ENCODE peak calls at places on chromosomes 3 and 15, in eight cellular contexts. O is endothelial cell of umbilical vein, Y is MM.1S, Q is GM23338, H is GM23248, G is fibroblast of lung, P is mesendoderm, J is osteoblast. N is an unnamed sample. For H3K79me2, the result is how much of the 10 kb centered on the place peaks cover.

GRCh38 chr3:107548601-107549000 is 25.8 kb downstream of the BBX start:
- DNase-seq in Y (no peak), P (no peak), H (no peak), Q (no peak), G (no peak), O (no peak), J (no peak), N (no peak)

GRCh38 chr15:49877871-49878511 is 241.0 kb downstream of the ATP8B4 start:
- DNase-seq in P (no peak), Y (no peak), H (peak), O (no peak), G (peak), J (no peak), Q (no peak), N (peak)

GRCh38 chr3:18370672-18371071 is 54.5 kb downstream of the SATB1 start:
- DNase-seq in J (no peak), P (no peak), O (no peak), G (no peak), Y (no peak), H (no peak), Q (no peak), N (no peak)

GRCh38 chr3:15300318-15301078 is 31.9 kb downstream of the SH3BP5 start:
- DNase-seq in O (peak), G (peak), P (peak), Y (no peak), Q (no peak), J (peak), H (peak), N (no peak)

GRCh38 chr3:142705256-142705655 is 18.6 kb upstream of the TRPC1 start:
- DNase-seq in Q (no peak), G (peak), Y (no peak), H (peak), O (no peak), P (no peak), J (no peak), N (no peak)

GRCh38 chr3:153052096-153052460 is 109.9 kb upstream of the RAP2B start:
- DNase-seq in H (peak), Q (no peak), Y (peak), O (peak), P (no peak), G (peak), J (peak), N (peak)

GRCh38 chr3:156750191-156750873 is 75.8 kb upstream of the LEKR1 start:
- DNase-seq in H (peak), Y (no peak), G (peak), O (no peak), Q (no peak), J (peak), P (peak), N (no peak)

GRCh38 chr15:45719490-45719889 is 84.7 kb downstream of the SQOR start:
- DNase-seq in H (no peak), Q (peak), G (peak), P (peak), J (no peak), Y (no peak), O (no peak), N (peak)

GRCh38 chr15:82132116-82132515 is 86.3 kb upstream of the MEX3B start:
- DNase-seq in J (no peak), O (no peak), Y (no peak), Q (no peak), P (no peak), H (peak), G (no peak), N (no peak)

GRCh38 chr3:190074817-190075216 is 45.9 kb downstream of the P3H2 start:
- DNase-seq in P (no peak), G (no peak), O (no peak), J (no peak), Q (no peak), Y (no peak), H (no peak), N (no peak)

GRCh38 chr3:72591522-72592421 is 256.5 kb downstream of the SHQ1 start:
- DNase-seq in H (peak), Y (no peak), G (peak), J (peak), P (peak), O (no peak), Q (peak), N (peak)

GRCh38 chr3:195877767-195878423 is 30.5 kb downstream of the TNK2 start:
- DNase-seq in Q (no peak), H (no peak), G (no peak), Y (no peak), J (peak), P (no peak), O (no peak), N (no peak)
- H3K79me2 ChIP-seq in Q (under half), H (under half), G (under half), Y (under half), J (under half), P (under half), O (under half), N (under half)

DNA sequence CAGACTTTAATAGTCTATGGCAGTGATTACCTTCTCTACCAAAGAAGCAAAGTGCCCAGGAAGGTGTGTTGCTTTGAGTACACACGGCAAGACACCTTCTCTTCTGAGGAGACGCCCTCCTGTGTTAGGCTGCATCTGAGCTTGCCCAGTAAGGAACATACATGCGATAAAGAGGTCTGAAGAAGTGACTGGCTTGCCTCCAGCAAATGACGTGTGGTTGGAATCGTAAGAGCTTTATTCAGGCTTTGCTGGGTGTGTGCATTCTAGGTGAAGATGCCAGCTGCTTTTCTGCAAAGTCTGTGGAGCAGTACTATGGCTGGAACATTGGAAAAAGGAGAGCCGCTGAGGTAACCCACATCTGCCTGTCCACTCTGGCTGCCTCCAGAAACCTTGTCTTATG is 22.4 kb downstream of the MAP6D1 start:
- DNase-seq in Q (no peak), Y (no peak), J (no peak), P (no peak), O (no peak), H (no peak), G (no peak), N (no peak)
- H3K79me2 ChIP-seq in Q (under half), Y (under half), J (under half), P (under half), O (under half), H (under half), G (under half), N (under half)

GRCh38 chr3:191330309-191330712 is at the start of gene UTS2B:
- DNase-seq in Y (peak), H (peak), P (peak), Q (peak), O (peak), J (no peak), G (peak), N (peak)

GRCh38 chr3:191331443-191331842 is 1.1 kb upstream of the UTS2B start:
- DNase-seq in Q (no peak), J (no peak), G (peak), Y (no peak), O (peak), P (no peak), H (peak), N (no peak)

GRCh38 chr3:191336833-191337232 is 6.5 kb upstream of the UTS2B start:
- DNase-seq in J (no peak), Q (no peak), P (no peak), G (no peak), Y (no peak), H (no peak), O (no peak), N (no peak)

GRCh38 chr3:191334359-191334893 is 4.1 kb upstream of the UTS2B start:
- DNase-seq in Q (no peak), G (no peak), Y (no peak), J (no peak), O (no peak), H (no peak), P (no peak), N (no peak)

GRCh38 chr3:191333481-191333880 is 3.2 kb upstream of the UTS2B start:
- DNase-seq in J (no peak), Y (no peak), O (no peak), P (no peak), G (no peak), H (no peak), Q (no peak), N (no peak)
- H3K79me2 ChIP-seq in J (half or more), Y (half or more), O (half or more), P (under half), G (half or more), H (half or more), Q (half or more), N (half or more)

DNA sequence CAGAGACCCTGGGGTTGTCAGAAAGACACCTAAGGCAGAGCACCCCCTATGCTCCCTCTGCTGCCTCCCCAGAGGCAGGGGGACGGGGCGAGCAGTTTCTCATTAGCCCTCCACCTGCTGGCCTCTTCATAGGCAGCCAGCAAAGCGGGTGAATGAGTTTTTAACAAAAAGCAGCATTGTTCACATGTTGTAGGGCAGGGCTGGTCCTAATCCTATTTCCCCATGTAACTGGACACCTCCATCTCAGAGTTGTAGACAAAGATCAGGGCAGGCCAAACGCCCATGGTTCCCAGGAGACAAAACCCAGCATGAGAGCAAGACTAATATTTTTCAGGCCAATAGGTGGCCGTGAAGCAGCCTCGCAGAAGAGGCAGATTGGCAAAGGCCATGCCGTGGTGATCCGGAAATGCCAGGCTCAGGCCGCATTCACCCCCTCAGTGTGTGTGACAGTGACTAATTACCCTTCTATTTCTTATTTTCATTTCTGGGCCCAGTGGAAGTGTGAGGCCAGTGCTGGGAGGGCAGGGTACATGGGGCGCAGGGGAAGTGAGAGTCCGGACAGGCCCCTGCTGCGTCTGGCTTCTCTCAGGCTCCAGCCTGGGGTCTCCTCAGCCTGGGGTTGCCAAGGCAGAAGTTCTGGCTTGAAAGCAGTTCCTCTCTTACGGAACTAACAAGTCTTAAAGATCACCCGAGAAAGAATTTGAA is 64.7 kb downstream of the BOC start:
- DNase-seq in O (peak), Q (peak), J (peak), P (peak), H (peak), Y (peak), G (peak), N (no peak)
- H3K79me2 ChIP-seq in O (under half), Q (under half), J (under half), P (under half), H (under half), Y (under half), G (under half), N (under half)

GRCh38 chr3:37140899-37141541 is 33.4 kb downstream of the LRRFIP2 start:
- DNase-seq in O (no peak), J (no peak), P (no peak), H (no peak), G (no peak), Y (no peak), Q (peak), N (no peak)

GRCh38 chr3:37144806-37145205 is 29.6 kb downstream of the LRRFIP2 start:
- DNase-seq in J (no peak), H (peak), Q (no peak), O (peak), Y (no peak), P (peak), G (no peak), N (no peak)

GRCh38 chr3:37145607-37146006 is 28.8 kb downstream of the LRRFIP2 start:
- DNase-seq in H (peak), Y (no peak), J (no peak), Q (no peak), P (no peak), G (peak), O (peak), N (no peak)

GRCh38 chr3:37141676-37142075 is 32.7 kb downstream of the LRRFIP2 start:
- DNase-seq in J (no peak), G (no peak), O (no peak), Q (no peak), Y (no peak), P (no peak), H (no peak), N (no peak)

DNA sequence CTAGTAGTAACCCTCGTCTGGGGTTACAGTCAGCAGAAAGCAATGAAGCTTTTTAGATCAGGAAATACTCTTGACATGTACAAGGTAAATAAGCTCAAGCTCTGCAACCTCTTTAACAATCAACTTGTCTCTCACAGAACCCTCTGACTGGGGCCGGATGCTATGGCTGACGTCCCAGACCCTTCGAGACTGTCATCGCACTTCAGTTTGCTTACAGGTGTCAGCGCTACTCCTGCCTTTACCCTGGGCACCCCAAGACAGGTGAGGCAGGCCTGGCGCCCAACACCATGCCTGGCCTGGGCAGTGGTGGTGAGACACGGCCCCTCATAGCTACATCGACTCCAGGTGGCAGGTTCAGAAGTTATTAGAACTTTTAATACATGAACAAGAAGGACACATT is 30.6 kb downstream of the LRRFIP2 start:
- DNase-seq in H (no peak), O (no peak), J (no peak), Q (no peak), Y (no peak), G (no peak), P (no peak), N (no peak)
- H3K79me2 ChIP-seq in H (half or more), O (under half), J (half or more), Q (under half), Y (under half), G (half or more), P (under half), N (under half)

GRCh38 chr15:74928771-74929198 is 9.1 kb downstream of the COX5A start:
- DNase-seq in O (no peak), G (no peak), Y (no peak), J (no peak), H (no peak), Q (no peak), P (no peak), N (no peak)
- H3K79me2 ChIP-seq in O (under half), G (under half), Y (half or more), J (half or more), H (half or more), Q (half or more), P (under half), N (half or more)

DNA sequence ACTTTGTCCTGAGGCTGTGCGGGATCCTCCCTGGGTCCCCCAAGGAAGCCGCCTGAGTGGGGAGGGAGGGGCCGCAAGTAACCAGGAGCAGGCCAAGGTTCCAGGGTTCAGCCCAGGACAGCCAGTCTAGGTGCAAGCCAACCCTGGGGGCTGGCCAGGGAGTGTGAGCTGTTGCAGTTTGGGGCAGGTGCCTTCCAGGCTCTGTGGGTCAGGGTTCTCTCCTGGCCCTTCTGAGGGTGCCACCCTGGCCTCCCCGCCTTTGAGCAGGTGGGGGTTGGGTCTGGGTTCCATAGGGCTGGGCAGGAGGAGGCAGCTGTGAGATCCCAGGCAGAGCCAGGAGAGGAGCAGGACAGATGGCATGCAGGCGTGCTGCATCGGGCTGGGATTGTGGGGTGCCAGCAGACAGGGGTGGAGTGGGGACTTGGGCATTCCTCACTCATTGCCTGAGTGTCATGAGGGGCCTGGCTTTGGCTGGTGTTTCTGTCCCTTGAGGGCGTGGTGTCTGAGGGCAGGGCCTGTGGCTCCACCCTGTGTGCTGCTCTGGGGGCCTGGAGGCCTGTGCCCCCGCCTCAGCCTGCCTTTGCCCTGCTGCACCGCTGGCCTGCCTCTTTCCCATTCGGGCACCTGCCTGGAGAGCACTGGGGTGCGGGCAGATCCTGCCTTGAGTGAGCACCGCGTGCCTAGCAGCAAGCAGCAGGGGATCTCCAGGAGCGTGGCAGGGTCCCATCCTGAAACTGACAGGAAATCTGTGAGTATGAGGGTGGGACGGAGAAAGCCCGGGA is 18.4 kb downstream of the KLF13 start:
- DNase-seq in G (no peak), Y (peak), P (no peak), J (peak), H (peak), Q (no peak), O (no peak), N (no peak)
- H3K79me2 ChIP-seq in G (half or more), Y (half or more), P (under half), J (half or more), H (half or more), Q (half or more), O (under half), N (half or more)

GRCh38 chr3:30370681-30371271 is 235.6 kb upstream of the TGFBR2 start:
- DNase-seq in O (peak), P (peak), H (peak), Y (no peak), Q (no peak), J (peak), G (peak), N (no peak)

GRCh38 chr3:30372837-30373236 is 233.6 kb upstream of the TGFBR2 start:
- DNase-seq in Q (no peak), G (no peak), P (peak), J (no peak), Y (no peak), H (no peak), O (no peak), N (no peak)

GRCh38 chr3:30368978-30369377 is 237.4 kb upstream of the TGFBR2 start:
- DNase-seq in O (no peak), Q (no peak), J (no peak), P (no peak), G (peak), H (peak), Y (no peak), N (no peak)
- H3K79me2 ChIP-seq in O (under half), Q (under half), J (under half), P (under half), G (under half), H (under half), Y (under half), N (under half)

GRCh38 chr3:195893916-195894315 is 14.4 kb downstream of the TNK2 start:
- DNase-seq in H (no peak), P (no peak), Q (no peak), J (peak), Y (no peak), G (no peak), O (no peak), N (no peak)
- H3K79me2 ChIP-seq in H (half or more), P (under half), Q (under half), J (under half), Y (half or more), G (under half), O (under half), N (under half)

GRCh38 chr3:34155666-34156065 is 357.2 kb downstream of the PDCD6IP start:
- DNase-seq in O (no peak), H (no peak), Q (no peak), J (no peak), Y (no peak), G (no peak), P (no peak), N (no peak)

GRCh38 chr3:34155108-34155507 is 356.7 kb downstream of the PDCD6IP start:
- DNase-seq in Q (no peak), O (no peak), P (peak), H (no peak), G (no peak), J (peak), Y (no peak), N (no peak)

GRCh38 chr3:34152641-34153040 is 354.2 kb downstream of the PDCD6IP start:
- DNase-seq in P (no peak), G (no peak), Q (no peak), H (no peak), O (no peak), Y (no peak), J (no peak), N (no peak)

GRCh38 chr3:34146596-34146995 is 348.2 kb downstream of the PDCD6IP start:
- DNase-seq in J (no peak), O (no peak), H (no peak), G (no peak), Q (no peak), P (no peak), Y (no peak), N (no peak)

GRCh38 chr3:34150987-34151386 is 352.6 kb downstream of the PDCD6IP start:
- DNase-seq in G (no peak), Y (no peak), O (no peak), Q (no peak), J (no peak), H (no peak), P (no peak), N (no peak)
- H3K79me2 ChIP-seq in G (under half), Y (under half), O (under half), Q (under half), J (under half), H (under half), P (under half), N (under half)

N was measured in hepatocyte.